ENCODE peak calls at places on chromosome 3, in seven cellular contexts. O is activated naive CD8-positive, alpha-beta T cell treated with anti-CD3 and anti-CD28 coated beads for 36 hours; R is cardiac muscle cell; L is lung; W is dorsolateral prefrontal cortex; A is GM04504; V is stimulated activated CD8-positive, alpha-beta memory T cell treated with anti-CD3 and anti-CD28 coated beads, Interleukin-4, amount 100 ng/mL, for 1 hour. Q is an unnamed sample.
A peak's percentile ranks its signal among the peaks of the same experiment; 100 is the strongest.

GRCh38 chr3:43689766-43690399 is 855 bp upstream of the ABHD5 start:
- DNase-seq in A (no peak), W (no peak), O (no peak), R (no peak), V (no peak), L (no peak), Q (no peak)

GRCh38 chr3:195065142-195065863 is 205.7 kb downstream of the XXYLT1 start:
- DNase-seq in A (no peak), L (no peak), R (peak; percentile 32), V (no peak), O (no peak), W (no peak), Q (no peak)

GRCh38 chr3:9855594-9855993 is 11.8 kb upstream of the RPUSD3 start:
- DNase-seq in O (no peak), V (no peak), R (no peak), W (no peak), L (no peak), A (no peak), Q (no peak)

GRCh38 chr3:48414376-48415250 is 15.3 kb downstream of the PLXNB1 start:
- DNase-seq in L (no peak), W (peak; percentile 45), R (no peak), O (no peak), V (no peak), A (no peak), Q (no peak)

GRCh38 chr3:135982404-135982761 is 16.9 kb downstream of the PPP2R3A start:
- DNase-seq in R (no peak), W (no peak), L (no peak), A (no peak), O (no peak), V (no peak), Q (no peak)

GRCh38 chr3:115040673-115041286 is 106.3 kb downstream of the ZBTB20 start:
- DNase-seq in V (no peak), L (no peak), R (peak; percentile 36), O (peak; percentile 20), A (no peak), W (peak; percentile 4), Q (no peak)

GRCh38 chr3:113271189-113271588 is 59.8 kb downstream of the BOC start:
- DNase-seq in R (no peak), W (no peak), A (no peak), O (no peak), L (no peak), V (no peak), Q (no peak)

GRCh38 chr3:11544413-11545181 is 99.1 kb downstream of the VGLL4 start:
- DNase-seq in O (no peak), V (no peak), W (no peak), R (peak; percentile 48), A (no peak), L (no peak), Q (no peak)

GRCh38 chr3:184315871-184316661 is 1.7 kb downstream of the EIF4G1 start:
- DNase-seq in R (no peak), A (no peak), O (no peak), L (no peak), V (no peak), W (no peak), Q (no peak)

Q was measured in NCI-H1048.